ENCODE peak calls at places on chromosome 12, in seven cellular contexts. W is BJ, J is H1, I is fibroblast of lung, R is right atrium auricular region, P is left ventricle myocardium inferior, K is Caco-2. F is an unnamed sample.
A peak's percentile ranks its signal among the peaks of the same experiment; 100 is the strongest.

GRCh38 chr12:74801625-74802024 is 264.0 kb downstream of the ATXN7L3B start:
- DNase-seq in W (no peak), J (no peak), I (no peak), R (no peak), P (no peak), K (no peak), F (no peak)

GRCh38 chr12:12946686-12947355 is 5.1 kb downstream of the GPRC5D start:
- DNase-seq in W (peak; percentile 33), J (peak; percentile 17), I (no peak), R (no peak), P (no peak), K (no peak), F (peak; percentile 42)

GRCh38 chr12:2624543-2625266 is 170.1 kb upstream of the FKBP4 start:
- DNase-seq in W (no peak), J (peak; percentile 89), I (peak; percentile 23), R (no peak), P (no peak), K (peak; percentile 57), F (no peak)

GRCh38 chr12:56190695-56191155 is 1.4 kb upstream of the SMARCC2 start:
- DNase-seq in W (no peak), J (no peak), I (peak; percentile 21), R (no peak), P (no peak), K (no peak), F (no peak)

GRCh38 chr12:92436847-92437246 is 265.9 kb upstream of the PLEKHG7 start:
- DNase-seq in W (no peak), J (no peak), I (no peak), R (no peak), P (no peak), K (no peak), F (no peak)

GRCh38 chr12:66678640-66679268 is at the start of gene GRIP1:
- DNase-seq in W (no peak), J (no peak), I (no peak), R (no peak), P (no peak), K (no peak), F (no peak)

GRCh38 chr12:28536088-28536487 is 345.8 kb downstream of the CCDC91 start:
- DNase-seq in W (peak; percentile 36), J (no peak), I (peak; percentile 87), R (no peak), P (no peak), K (no peak), F (no peak)

GRCh38 chr12:12975322-12976077 is 23.5 kb upstream of the GPRC5D start:
- DNase-seq in W (no peak), J (no peak), I (peak; percentile 51), R (no peak), P (no peak), K (peak; percentile 74), F (no peak)

GRCh38 chr12:20629414-20630156 is 65.5 kb upstream of the SLCO1C1 start:
- DNase-seq in W (no peak), J (no peak), I (peak; percentile 46), R (no peak), P (peak; percentile 21), K (peak; percentile 15), F (no peak)

GRCh38 chr12:130016986-130017385 is 113.2 kb upstream of the TMEM132D start:
- DNase-seq in W (no peak), J (no peak), I (no peak), R (no peak), P (no peak), K (no peak), F (no peak)

GRCh38 chr12:122517877-122518276 is 8.9 kb downstream of the RSRC2 start:
- DNase-seq in W (peak; percentile 71), J (no peak), I (peak; percentile 96), R (no peak), P (no peak), K (no peak), F (no peak)

GRCh38 chr12:72012874-72013273 is 74.2 kb downstream of the TPH2 start:
- DNase-seq in W (no peak), J (no peak), I (no peak), R (no peak), P (no peak), K (no peak), F (no peak)

GRCh38 chr12:84697141-84697540 is 215.5 kb downstream of the SLC6A15 start:
- DNase-seq in W (peak; percentile 79), J (no peak), I (no peak), R (no peak), P (no peak), K (no peak), F (no peak)

GRCh38 chr12:43309845-43310405 is 242.1 kb downstream of the ADAMTS20 start:
- DNase-seq in W (peak; percentile 95), J (no peak), I (peak; percentile 74), R (no peak), P (no peak), K (no peak), F (no peak)

GRCh38 chr12:56084958-56085543 is 5.1 kb downstream of the ERBB3 start:
- DNase-seq in W (no peak), J (peak; percentile 75), I (no peak), R (no peak), P (no peak), K (peak; percentile 44), F (no peak)

GRCh38 chr12:102948941-102949352 is 8.5 kb upstream of the ASCL1 start:
- DNase-seq in W (no peak), J (peak; percentile 94), I (peak; percentile 43), R (no peak), P (peak; percentile 21), K (peak; percentile 60), F (no peak)

GRCh38 chr12:16324772-16325171 is 22.7 kb upstream of the MGST1 start:
- DNase-seq in W (no peak), J (no peak), I (no peak), R (no peak), P (no peak), K (no peak), F (no peak)

GRCh38 chr12:12019881-12020280 is 50.9 kb upstream of the BCL2L14 start:
- DNase-seq in W (no peak), J (peak; percentile 14), I (no peak), R (peak; percentile 30), P (no peak), K (no peak), F (no peak)

GRCh38 chr12:109987615-109988014 is 8.6 kb downstream of the GIT2 start:
- DNase-seq in W (peak; percentile 62), J (no peak), I (no peak), R (peak; percentile 28), P (no peak), K (no peak), F (no peak)

DNA sequence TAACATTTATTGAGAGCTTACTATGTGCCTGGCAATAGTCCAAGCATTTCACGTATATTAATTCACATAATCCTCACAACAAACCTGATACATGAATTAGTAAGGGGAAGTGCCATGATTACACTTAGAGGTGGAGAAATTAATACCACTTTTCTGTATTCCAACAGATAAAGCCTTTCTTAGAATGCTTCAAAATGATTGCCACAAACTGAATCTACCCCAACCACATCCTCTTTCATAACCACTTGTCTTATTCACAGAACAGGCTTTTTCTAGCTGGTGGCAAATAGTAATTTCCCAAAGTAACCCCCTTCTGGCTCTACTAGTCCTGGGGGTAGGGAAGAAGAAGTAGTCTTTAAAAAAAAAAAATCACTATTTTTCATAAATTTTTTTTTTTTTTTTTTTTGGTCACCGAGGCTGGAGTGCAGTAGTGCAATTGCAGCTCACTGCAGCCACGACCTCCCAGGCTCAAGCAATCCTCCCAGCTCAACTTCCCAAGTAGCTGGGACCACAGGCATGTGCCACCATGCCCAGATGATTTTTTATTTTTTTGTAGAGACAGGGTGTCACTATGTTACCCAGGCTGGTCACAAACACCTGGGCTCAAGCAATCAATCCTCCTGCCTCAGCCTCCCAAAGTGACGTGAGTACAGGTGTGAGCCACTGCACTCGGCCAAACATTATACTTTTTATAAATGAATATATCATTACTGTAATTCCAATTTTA is 59.0 kb upstream of the ARID2 start:
- DNase-seq in W (no peak), J (no peak), I (no peak), R (no peak), P (no peak), K (no peak), F (no peak)
- H3K27me3 ChIP-seq in W (no peaks in the 10 kb centered on the region), J (no peaks in the 10 kb centered on the region), I (no peaks in the 10 kb centered on the region), R (no peaks in the 10 kb centered on the region), P (no peaks in the 10 kb centered on the region), K (no peaks in the 10 kb centered on the region), F (no peaks in the 10 kb centered on the region)

DNA sequence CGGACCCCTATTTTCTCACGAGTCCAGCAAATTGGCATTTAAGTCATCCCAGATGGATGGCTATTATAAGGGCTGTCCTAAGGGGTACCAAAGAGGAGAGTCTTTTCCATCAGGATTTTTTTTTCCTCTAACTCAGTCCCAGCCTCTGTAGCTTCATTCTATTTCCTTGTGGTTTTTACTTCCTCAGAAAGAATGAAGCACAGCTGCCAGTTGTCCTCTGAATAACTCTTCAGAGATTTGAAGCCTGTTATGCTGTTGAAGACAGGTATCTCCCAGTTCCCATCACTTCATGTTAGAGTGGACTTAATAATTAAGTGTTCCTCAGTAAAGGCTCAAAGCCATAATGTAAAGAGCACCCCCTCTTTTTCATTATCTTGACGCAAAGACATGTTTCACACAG is 48.5 kb upstream of the HOXC13 start:
- DNase-seq in W (no peak), J (no peak), I (no peak), R (no peak), P (no peak), K (no peak), F (no peak)
- H3K27me3 ChIP-seq in W (peaks cover 28% of the 10 kb centered on the region), J (no peaks in the 10 kb centered on the region), I (no peaks in the 10 kb centered on the region), R (no peaks in the 10 kb centered on the region), P (peaks cover 92% of the 10 kb centered on the region), K (no peaks in the 10 kb centered on the region), F (no peaks in the 10 kb centered on the region)

DNA sequence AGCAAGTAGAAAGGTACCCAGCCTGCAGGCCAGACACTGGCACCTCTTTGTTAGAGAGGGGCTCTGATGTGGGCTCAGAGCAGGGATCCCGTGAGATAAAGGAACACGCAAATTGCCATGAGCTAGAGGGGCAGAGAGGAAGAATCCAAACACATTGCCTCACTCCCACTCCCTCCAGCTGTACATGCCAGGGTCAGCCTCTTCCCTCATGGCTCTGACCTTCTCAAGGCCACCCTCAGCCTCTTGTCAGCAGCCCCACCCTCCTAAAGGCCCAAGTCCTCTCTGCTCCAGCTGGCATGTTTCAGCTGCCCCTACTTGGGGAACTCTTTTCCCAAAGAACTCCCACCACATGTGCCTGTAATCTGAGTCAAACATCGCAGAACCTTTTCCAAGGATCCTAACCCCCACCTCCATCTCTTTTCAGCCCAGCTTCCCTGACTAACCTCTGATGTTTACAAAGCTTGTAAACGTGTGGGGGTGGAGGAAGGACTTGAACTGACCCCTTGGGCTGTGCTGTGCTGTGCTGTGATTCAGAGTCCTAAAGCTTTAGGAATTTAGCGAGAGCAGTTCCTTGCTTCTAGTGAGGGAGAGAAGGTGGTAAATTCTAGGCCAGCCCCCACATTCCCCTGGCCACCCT is 7.4 kb upstream of the CACNB3 start:
- DNase-seq in W (peak; percentile 78), J (no peak), I (peak; percentile 99), R (no peak), P (no peak), K (no peak), F (no peak)
- H3K27me3 ChIP-seq in W (no peaks in the 10 kb centered on the region), J (peaks cover 14% of the 10 kb centered on the region), I (no peaks in the 10 kb centered on the region), R (no peaks in the 10 kb centered on the region), P (no peaks in the 10 kb centered on the region), K (no peaks in the 10 kb centered on the region), F (no peaks in the 10 kb centered on the region)

DNA sequence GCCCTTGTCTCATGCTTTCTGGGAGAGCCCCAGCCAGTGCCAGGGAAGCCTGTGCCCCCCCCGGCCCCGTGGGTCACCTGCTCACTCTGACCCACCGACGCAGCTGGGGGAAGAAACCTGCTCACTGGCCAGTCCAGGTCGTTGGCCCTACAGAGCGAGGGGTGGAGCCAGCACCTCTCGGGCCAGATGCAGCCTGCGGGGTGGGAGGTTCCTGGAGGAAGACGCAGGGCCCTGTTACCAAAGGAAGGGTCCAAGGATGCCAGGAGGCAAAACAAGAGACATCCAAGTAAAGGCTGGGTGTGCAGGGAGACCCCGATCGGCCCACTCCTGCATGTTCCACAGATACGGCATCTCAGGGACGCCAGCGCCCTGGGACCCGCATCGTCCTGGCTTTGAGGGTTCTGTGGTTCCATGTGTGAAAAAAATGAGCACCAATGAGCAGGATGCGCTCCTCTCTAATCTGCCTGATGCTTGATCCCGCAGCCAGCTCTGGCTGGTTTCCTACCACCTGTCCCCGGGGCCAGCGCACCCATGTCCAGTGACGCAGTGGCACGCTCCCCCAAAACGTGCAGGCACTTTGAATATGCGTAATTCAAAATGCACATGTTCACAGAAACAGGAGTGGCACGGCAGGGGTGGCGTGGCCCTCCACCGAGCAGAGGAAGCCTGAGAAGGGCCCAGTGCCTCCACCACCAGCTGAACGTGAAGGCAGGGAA is 66.0 kb upstream of the GALNT9 start:
- DNase-seq in W (no peak), J (peak; percentile 52), I (no peak), R (no peak), P (no peak), K (no peak), F (no peak)
- H3K27me3 ChIP-seq in W (peaks cover 13% of the 10 kb centered on the region), J (peaks cover 18% of the 10 kb centered on the region), I (no peaks in the 10 kb centered on the region), R (no peaks in the 10 kb centered on the region), P (peaks cover 88% of the 10 kb centered on the region), K (no peaks in the 10 kb centered on the region), F (peaks cover 5% of the 10 kb centered on the region)

F was measured in vagina.